ENCODE peak calls at places on chromosomes 12 and 14, in six cellular contexts. One of them, this sample, is unnamed. For H3K4me1 and H3K9me3, the result is how much of the 10 kb centered on the place peaks cover.

GRCh38 chr12:5817246-5817645 is 127.8 kb downstream of the ANO2 start:
- DNase-seq in pancreas: no peak
- DNase-seq in OCI-LY7: no peak
- DNase-seq in thoracic aorta: no peak
- DNase-seq in lung: no peak
- DNase-seq in effector memory CD4-positive, alpha-beta T cell: no peak
- DNase-seq in this sample: no peak

GRCh38 chr12:71411635-71412034 is 28.0 kb upstream of the LGR5 start:
- DNase-seq in pancreas: no peak
- DNase-seq in OCI-LY7: no peak
- DNase-seq in thoracic aorta: no peak
- DNase-seq in lung: no peak
- DNase-seq in effector memory CD4-positive, alpha-beta T cell: no peak
- DNase-seq in this sample: no peak

GRCh38 chr12:123063535-123063934 is 83.1 kb downstream of the ARL6IP4 start:
- DNase-seq in pancreas: peak
- DNase-seq in OCI-LY7: peak
- DNase-seq in thoracic aorta: no peak
- DNase-seq in lung: no peak
- DNase-seq in effector memory CD4-positive, alpha-beta T cell: no peak
- DNase-seq in this sample: no peak

GRCh38 chr14:52786887-52787286 is 4.5 kb downstream of the GNPNAT1 start:
- DNase-seq in pancreas: no peak
- DNase-seq in OCI-LY7: no peak
- DNase-seq in thoracic aorta: no peak
- DNase-seq in lung: no peak
- DNase-seq in effector memory CD4-positive, alpha-beta T cell: no peak
- DNase-seq in this sample: no peak

GRCh38 chr12:80938397-80938796 is 663 bp upstream of the LIN7A start:
- DNase-seq in pancreas: no peak
- DNase-seq in OCI-LY7: no peak
- DNase-seq in thoracic aorta: no peak
- DNase-seq in lung: no peak
- DNase-seq in effector memory CD4-positive, alpha-beta T cell: no peak
- DNase-seq in this sample: no peak

GRCh38 chr12:82688035-82688501 is 1.4 kb downstream of the TMTC2 start:
- DNase-seq in pancreas: no peak
- DNase-seq in OCI-LY7: peak
- DNase-seq in thoracic aorta: no peak
- DNase-seq in lung: no peak
- DNase-seq in effector memory CD4-positive, alpha-beta T cell: no peak
- DNase-seq in this sample: no peak

GRCh38 chr14:58871972-58872530 is 234.3 kb downstream of the DACT1 start:
- DNase-seq in pancreas: no peak
- DNase-seq in OCI-LY7: no peak
- DNase-seq in thoracic aorta: no peak
- DNase-seq in lung: no peak
- DNase-seq in effector memory CD4-positive, alpha-beta T cell: no peak
- DNase-seq in this sample: no peak

GRCh38 chr14:30355431-30355913 is 203.5 kb upstream of the G2E3 start:
- DNase-seq in pancreas: no peak
- DNase-seq in OCI-LY7: no peak
- DNase-seq in thoracic aorta: no peak
- DNase-seq in lung: no peak
- DNase-seq in effector memory CD4-positive, alpha-beta T cell: no peak
- DNase-seq in this sample: no peak

GRCh38 chr12:40971911-40972310 is 216.2 kb upstream of the PDZRN4 start:
- DNase-seq in pancreas: no peak
- DNase-seq in OCI-LY7: no peak
- DNase-seq in thoracic aorta: no peak
- DNase-seq in lung: no peak
- DNase-seq in effector memory CD4-positive, alpha-beta T cell: no peak
- DNase-seq in this sample: no peak

GRCh38 chr14:36365766-36366165 is 45.3 kb upstream of the MBIP start:
- DNase-seq in pancreas: no peak
- DNase-seq in OCI-LY7: no peak
- DNase-seq in thoracic aorta: no peak
- DNase-seq in lung: no peak
- DNase-seq in effector memory CD4-positive, alpha-beta T cell: no peak
- DNase-seq in this sample: no peak

GRCh38 chr12:52210925-52211650 is 19.3 kb upstream of the KRT80 start:
- DNase-seq in pancreas: peak
- DNase-seq in OCI-LY7: no peak
- DNase-seq in thoracic aorta: no peak
- DNase-seq in lung: no peak
- DNase-seq in effector memory CD4-positive, alpha-beta T cell: no peak
- DNase-seq in this sample: no peak

GRCh38 chr12:105069936-105070702 is 14.1 kb downstream of the ALDH1L2 start:
- DNase-seq in pancreas: no peak
- DNase-seq in OCI-LY7: peak
- DNase-seq in thoracic aorta: no peak
- DNase-seq in lung: no peak
- DNase-seq in effector memory CD4-positive, alpha-beta T cell: no peak
- DNase-seq in this sample: no peak

GRCh38 chr12:12684375-12685106 is 11.4 kb downstream of the GPR19 start:
- DNase-seq in pancreas: no peak
- DNase-seq in OCI-LY7: peak
- DNase-seq in thoracic aorta: no peak
- DNase-seq in lung: no peak
- DNase-seq in effector memory CD4-positive, alpha-beta T cell: no peak
- DNase-seq in this sample: no peak

GRCh38 chr12:90226211-90226610 is 517.6 kb upstream of the ATP2B1 start:
- DNase-seq in pancreas: no peak
- DNase-seq in OCI-LY7: no peak
- DNase-seq in thoracic aorta: no peak
- DNase-seq in lung: no peak
- DNase-seq in effector memory CD4-positive, alpha-beta T cell: no peak
- DNase-seq in this sample: no peak

GRCh38 chr14:96176275-96176674 is 28.4 kb upstream of the BDKRB2 start:
- DNase-seq in pancreas: no peak
- DNase-seq in OCI-LY7: no peak
- DNase-seq in thoracic aorta: no peak
- DNase-seq in lung: no peak
- DNase-seq in effector memory CD4-positive, alpha-beta T cell: no peak
- DNase-seq in this sample: no peak

GRCh38 chr12:45305904-45306303 is 90.0 kb downstream of the ANO6 start:
- DNase-seq in pancreas: no peak
- DNase-seq in OCI-LY7: no peak
- DNase-seq in thoracic aorta: no peak
- DNase-seq in lung: no peak
- DNase-seq in effector memory CD4-positive, alpha-beta T cell: no peak
- DNase-seq in this sample: no peak

GRCh38 chr12:45299132-45299692 is 83.3 kb downstream of the ANO6 start:
- DNase-seq in pancreas: no peak
- DNase-seq in OCI-LY7: no peak
- DNase-seq in thoracic aorta: no peak
- DNase-seq in lung: no peak
- DNase-seq in effector memory CD4-positive, alpha-beta T cell: no peak
- DNase-seq in this sample: no peak

GRCh38 chr12:45303955-45304354 is 88.1 kb downstream of the ANO6 start:
- DNase-seq in pancreas: no peak
- DNase-seq in OCI-LY7: no peak
- DNase-seq in thoracic aorta: no peak
- DNase-seq in lung: no peak
- DNase-seq in effector memory CD4-positive, alpha-beta T cell: no peak
- DNase-seq in this sample: no peak

GRCh38 chr12:45304514-45305178 is 88.8 kb downstream of the ANO6 start:
- DNase-seq in pancreas: no peak
- DNase-seq in OCI-LY7: no peak
- DNase-seq in thoracic aorta: no peak
- DNase-seq in lung: no peak
- DNase-seq in effector memory CD4-positive, alpha-beta T cell: no peak
- DNase-seq in this sample: no peak

GRCh38 chr12:45302621-45303020 is 86.7 kb downstream of the ANO6 start:
- DNase-seq in pancreas: no peak
- DNase-seq in OCI-LY7: no peak
- DNase-seq in thoracic aorta: no peak
- DNase-seq in lung: no peak
- DNase-seq in effector memory CD4-positive, alpha-beta T cell: no peak
- DNase-seq in this sample: no peak
- H3K4me1 ChIP-seq in pancreas: under half
- H3K4me1 ChIP-seq in OCI-LY7: under half
- H3K4me1 ChIP-seq in thoracic aorta: half or more
- H3K4me1 ChIP-seq in lung: under half
- H3K4me1 ChIP-seq in effector memory CD4-positive, alpha-beta T cell: under half
- H3K4me1 ChIP-seq in this sample: half or more

GRCh38 chr12:65318186-65318685 is 39.8 kb downstream of the MSRB3 start:
- DNase-seq in pancreas: no peak
- DNase-seq in OCI-LY7: no peak
- DNase-seq in thoracic aorta: no peak
- DNase-seq in lung: no peak
- DNase-seq in effector memory CD4-positive, alpha-beta T cell: no peak
- DNase-seq in this sample: no peak
- H3K9me3 ChIP-seq in pancreas: under half
- H3K9me3 ChIP-seq in OCI-LY7: under half
- H3K9me3 ChIP-seq in thoracic aorta: under half
- H3K9me3 ChIP-seq in lung: under half
- H3K9me3 ChIP-seq in effector memory CD4-positive, alpha-beta T cell: under half
- H3K9me3 ChIP-seq in this sample: under half

DNA sequence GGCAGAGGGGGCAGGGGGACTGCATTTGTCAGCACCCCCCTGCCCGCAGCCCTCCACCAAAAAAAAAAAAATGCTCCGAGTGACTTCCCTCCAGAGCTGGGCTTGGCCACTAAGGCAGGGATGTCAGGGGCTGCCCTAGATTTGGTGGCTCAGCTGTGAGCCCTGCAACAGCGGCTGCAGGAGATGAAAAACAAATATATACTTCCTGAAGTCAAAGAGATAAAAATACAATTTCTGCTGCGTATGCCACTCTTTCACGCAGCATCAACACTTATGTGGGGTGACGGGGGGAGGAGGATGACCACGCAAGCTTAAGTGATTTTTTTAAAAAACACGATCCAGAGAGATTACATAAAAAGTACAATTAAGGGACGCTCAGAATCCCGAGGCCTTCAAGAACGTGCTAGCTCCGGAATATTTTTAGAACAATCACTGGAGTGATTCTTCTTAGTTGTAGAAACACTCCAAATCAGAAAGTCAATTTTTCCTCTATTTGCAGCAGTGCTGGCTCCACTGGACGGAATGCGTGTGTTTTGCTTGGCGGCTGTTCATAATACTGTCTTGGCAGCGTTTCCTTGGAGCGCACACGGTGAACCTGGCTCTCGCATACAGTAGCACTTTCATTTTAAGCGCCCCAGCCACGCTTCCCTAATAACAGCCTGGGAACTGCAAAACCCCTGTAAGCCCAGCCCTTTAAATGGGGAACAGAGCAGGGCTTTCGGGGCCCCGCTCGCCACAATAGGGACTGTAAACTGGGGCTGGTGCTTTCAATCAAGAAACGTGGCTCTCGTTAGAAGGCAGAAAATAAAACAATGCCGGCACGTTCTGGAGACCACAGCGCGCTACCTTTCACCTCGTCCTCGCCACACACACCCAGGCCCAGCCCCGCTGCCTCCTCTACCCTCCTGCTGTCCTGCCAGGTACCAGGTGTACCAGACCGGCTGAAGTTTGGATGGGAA is 80.1 kb downstream of the BCL11B start:
- DNase-seq in pancreas: no peak
- DNase-seq in OCI-LY7: no peak
- DNase-seq in thoracic aorta: no peak
- DNase-seq in lung: peak
- DNase-seq in effector memory CD4-positive, alpha-beta T cell: peak
- DNase-seq in this sample: peak
- H3K4me1 ChIP-seq in pancreas: under half
- H3K4me1 ChIP-seq in OCI-LY7: under half
- H3K4me1 ChIP-seq in thoracic aorta: under half
- H3K4me1 ChIP-seq in lung: under half
- H3K4me1 ChIP-seq in effector memory CD4-positive, alpha-beta T cell: half or more
- H3K4me1 ChIP-seq in this sample: under half

DNA sequence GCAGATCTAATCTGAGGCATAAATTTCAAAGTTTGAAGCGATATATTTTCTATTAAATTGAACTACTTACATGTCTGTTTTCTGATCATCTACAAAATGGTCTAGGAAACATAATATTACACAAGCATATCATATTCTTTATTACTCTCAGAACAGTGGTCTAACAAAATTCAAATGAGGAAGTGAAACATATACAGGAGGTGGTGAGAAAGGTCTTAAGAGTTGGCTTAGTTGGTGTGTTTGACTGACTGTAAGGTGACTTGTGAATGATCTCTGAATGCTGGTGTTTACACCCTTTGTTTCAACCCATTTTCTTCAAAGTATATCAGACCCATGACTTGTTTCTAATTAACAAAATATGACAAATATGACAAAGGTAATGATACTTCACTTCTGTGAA is 1156.8 kb downstream of the SLC16A7 start:
- DNase-seq in pancreas: no peak
- DNase-seq in OCI-LY7: no peak
- DNase-seq in thoracic aorta: no peak
- DNase-seq in lung: no peak
- DNase-seq in effector memory CD4-positive, alpha-beta T cell: no peak
- DNase-seq in this sample: no peak
- H3K9me3 ChIP-seq in pancreas: under half
- H3K9me3 ChIP-seq in OCI-LY7: under half
- H3K9me3 ChIP-seq in thoracic aorta: under half
- H3K9me3 ChIP-seq in lung: under half
- H3K9me3 ChIP-seq in effector memory CD4-positive, alpha-beta T cell: under half
- H3K9me3 ChIP-seq in this sample: under half